ENCODE peak calls at places on chromosomes 16 and 17, in five cellular contexts. P is IMR-90, T is GM12864, W is PC-3, X is heart right ventricle. I is an unnamed sample.

GRCh38 chr17:64020068-64020766 is at the start of gene ICAM2:
- DNase-seq in P (no peak), X (peak), W (no peak), T (peak), I (no peak)

GRCh38 chr16:81444448-81445121 is at the start of gene CMIP:
- DNase-seq in X (peak), T (no peak), P (peak), W (peak), I (no peak)

GRCh38 chr17:28717578-28718316 is at the start of gene RAB34:
- DNase-seq in T (no peak), P (peak), W (peak), X (peak), I (no peak)

GRCh38 chr17:8674344-8675305 is 44.1 kb upstream of the MYH10 start:
- DNase-seq in P (peak), W (no peak), X (peak), T (no peak), I (no peak)

GRCh38 chr16:88128556-88128955 is 177.3 kb downstream of the BANP start:
- DNase-seq in T (no peak), W (no peak), P (no peak), X (no peak), I (no peak)

GRCh38 chr16:55900616-55901393 is 25.6 kb upstream of the CES5A start:
- DNase-seq in X (no peak), P (no peak), W (no peak), T (no peak), I (no peak)

GRCh38 chr17:83062011-83062817 is 17.2 kb upstream of the METRNL start:
- DNase-seq in X (peak), P (no peak), W (no peak), T (no peak), I (no peak)

GRCh38 chr16:14120335-14120734 is 49.2 kb downstream of the MRTFB start:
- DNase-seq in P (no peak), X (no peak), W (no peak), T (no peak), I (no peak)

GRCh38 chr17:67575325-67575724 is 142.4 kb upstream of the NOL11 start:
- DNase-seq in P (no peak), W (no peak), X (no peak), T (no peak), I (peak)

GRCh38 chr16:81838794-81839193 is 59.7 kb downstream of the PLCG2 start:
- DNase-seq in T (no peak), W (peak), X (no peak), P (peak), I (no peak)

GRCh38 chr16:84947022-84947421 is 64.3 kb downstream of the ZDHHC7 start:
- DNase-seq in T (no peak), P (no peak), X (no peak), W (no peak), I (no peak)

GRCh38 chr17:65666869-65667268 is 105.4 kb upstream of the AXIN2 start:
- DNase-seq in W (no peak), T (no peak), P (peak), X (no peak), I (no peak)

GRCh38 chr16:66905633-66906539 is 12.8 kb downstream of the CDH16 start:
- DNase-seq in W (no peak), P (no peak), X (peak), T (no peak), I (no peak)

GRCh38 chr16:53089434-53090270 is 34.9 kb downstream of the CHD9 start:
- DNase-seq in P (no peak), T (no peak), X (peak), W (no peak), I (no peak)

GRCh38 chr17:82677353-82677925 is 21.1 kb downstream of the RAB40B start:
- DNase-seq in T (no peak), W (no peak), X (no peak), P (no peak), I (no peak)

GRCh38 chr17:70323269-70323668 is 153.9 kb downstream of the KCNJ2 start:
- DNase-seq in X (no peak), W (no peak), P (no peak), T (no peak), I (no peak)

GRCh38 chr17:4381690-4382671 is 15.5 kb upstream of the UBE2G1 start:
- DNase-seq in X (no peak), P (no peak), W (no peak), T (no peak), I (no peak)

GRCh38 chr17:36092228-36092627 is 2.3 kb upstream of the CCL3 start:
- DNase-seq in X (no peak), W (no peak), T (no peak), P (no peak), I (no peak)
- H3K4me3 ChIP-seq in X (no peak), W (no peak), T (no peak), P (no peak), I (no peak)

DNA sequence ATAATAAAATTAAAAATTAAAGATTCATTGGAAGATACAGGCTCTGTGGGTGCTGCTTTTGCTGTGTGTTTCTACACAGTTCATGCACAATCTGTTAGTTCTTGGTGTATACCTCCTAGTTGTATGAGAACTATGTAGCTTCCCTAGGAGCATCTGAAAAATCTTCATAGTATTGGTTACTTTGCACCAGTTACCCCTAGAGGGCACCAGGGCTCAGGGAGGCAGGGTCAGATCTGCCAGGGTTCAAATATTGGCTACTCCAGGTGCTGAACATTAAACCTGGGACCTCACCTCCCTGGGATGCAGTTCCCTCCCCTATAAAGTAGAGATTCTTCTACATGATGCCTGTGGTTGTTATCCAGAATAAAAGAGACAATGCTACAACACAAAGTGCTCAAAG is 583.0 kb upstream of the CDH11 start:
- DNase-seq in P (no peak), W (no peak), X (no peak), T (no peak), I (no peak)
- TF ChIP-seq CTCF in P (no peak), W (peak), X (no peak), T (peak), I (peak)

GRCh38 chr17:79306688-79307323 is 232.2 kb downstream of the ENGASE start:
- DNase-seq in W (peak), X (peak), P (no peak), T (no peak), I (no peak)
- H3K4me3 ChIP-seq in W (no peak), X (no peak), P (no peak), T (no peak), I (no peak)

GRCh38 chr16:78478267-78478821 is 378.9 kb downstream of the WWOX start:
- DNase-seq in X (no peak), T (no peak), W (no peak), P (no peak), I (no peak)
- TF ChIP-seq CTCF in X (no peak), T (peak), W (no peak), P (no peak), I (peak)

DNA sequence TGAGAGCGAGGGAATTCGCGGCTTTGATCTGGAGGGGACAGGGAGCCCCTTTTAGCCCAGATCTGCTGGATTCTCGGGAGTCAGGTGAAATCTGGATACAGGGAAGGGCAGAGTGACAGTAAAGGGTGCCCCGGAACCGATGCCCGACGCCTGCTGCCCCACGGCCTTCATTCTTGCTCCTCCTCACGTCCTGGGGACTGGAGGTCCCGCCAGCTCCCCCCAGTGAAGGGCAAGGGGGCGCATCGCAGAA is 596 bp downstream of the OR1F1 start:
- DNase-seq in W (no peak), P (no peak), X (no peak), T (no peak), I (no peak)
- H3K4me3 ChIP-seq in W (no peak), P (peak), X (peak), T (peak), I (peak)